ENCODE peak calls at places on chromosomes 4 and X, in nine cellular contexts. H, O, U, D, Y, B, A, R and N are unnamed samples. For H3K9me3, the result is how much of the 10 kb centered on the place peaks cover.

GRCh38 chrX:150767475-150768131 is 74.4 kb downstream of the MTMR1 start:
- DNase-seq in H (no peak), O (no peak), U (no peak), D (peak), Y (no peak), B (no peak), A (no peak), R (peak), N (no peak)

GRCh38 chrX:9135901-9136510 is 102.1 kb upstream of the FAM9B start:
- DNase-seq in H (no peak), O (no peak), U (no peak), D (peak), Y (no peak), B (no peak), A (no peak), R (no peak), N (peak)

GRCh38 chr4:150381671-150382427 is 200.1 kb upstream of the MAB21L2 start:
- DNase-seq in H (no peak), O (no peak), U (no peak), D (peak), Y (no peak), B (no peak), A (no peak), R (no peak), N (no peak)

GRCh38 chr4:6499241-6499605 is 26.8 kb upstream of the PPP2R2C start:
- DNase-seq in H (no peak), O (no peak), U (no peak), D (no peak), Y (no peak), B (no peak), A (no peak), R (peak), N (no peak)

GRCh38 chr4:74999714-75000309 is 66.9 kb downstream of the PARM1 start:
- DNase-seq in H (no peak), O (no peak), U (no peak), D (no peak), Y (no peak), B (no peak), A (no peak), R (no peak), N (no peak)

GRCh38 chrX:42385730-42386129 is 392.2 kb downstream of the PPP1R2C start:
- DNase-seq in H (no peak), O (no peak), U (no peak), D (no peak), Y (no peak), B (no peak), A (no peak), R (no peak), N (no peak)

GRCh38 chrX:57103489-57103888 is 17.9 kb downstream of the SPIN2B start:
- DNase-seq in H (no peak), O (no peak), U (no peak), D (no peak), Y (no peak), B (no peak), A (no peak), R (no peak), N (no peak)

GRCh38 chr4:144350706-144351105 is 210.2 kb upstream of the GYPA start:
- DNase-seq in H (no peak), O (no peak), U (no peak), D (peak), Y (peak), B (no peak), A (no peak), R (no peak), N (no peak)

GRCh38 chr4:189278559-189279165 is 662.0 kb upstream of the FRG1 start:
- DNase-seq in H (no peak), O (no peak), U (no peak), D (peak), Y (no peak), B (no peak), A (no peak), R (no peak), N (peak)

GRCh38 chr4:7252510-7253340 is 60.4 kb downstream of the SORCS2 start:
- DNase-seq in H (no peak), O (no peak), U (no peak), D (no peak), Y (no peak), B (no peak), A (no peak), R (no peak), N (no peak)

GRCh38 chr4:188691811-188692210 is 552.6 kb downstream of the TRIML1 start:
- DNase-seq in H (no peak), O (no peak), U (no peak), D (peak), Y (no peak), B (no peak), A (no peak), R (no peak), N (no peak)

GRCh38 chr4:153634737-153635353 is 49.2 kb upstream of the TLR2 start:
- DNase-seq in H (no peak), O (no peak), U (no peak), D (peak), Y (peak), B (no peak), A (no peak), R (peak), N (peak)

GRCh38 chrX:48540015-48540350 is 469 bp downstream of the TBC1D25 start:
- DNase-seq in H (no peak), O (no peak), U (peak), D (peak), Y (peak), B (peak), A (no peak), R (peak), N (peak)

GRCh38 chr4:30765022-30765421 is 44.9 kb downstream of the PCDH7 start:
- DNase-seq in H (no peak), O (no peak), U (no peak), D (no peak), Y (peak), B (no peak), A (no peak), R (no peak), N (peak)

GRCh38 chr4:73740353-73740778 is at the start of gene CXCL8:
- DNase-seq in H (no peak), O (peak), U (peak), D (peak), Y (peak), B (peak), A (peak), R (peak), N (peak)

GRCh38 chr4:73742776-73743175 is 2.4 kb downstream of the CXCL8 start:
- DNase-seq in H (no peak), O (no peak), U (no peak), D (no peak), Y (peak), B (no peak), A (no peak), R (no peak), N (no peak)

GRCh38 chr4:73743825-73744602 is 3.6 kb downstream of the CXCL8 start:
- DNase-seq in H (no peak), O (no peak), U (no peak), D (no peak), Y (peak), B (no peak), A (no peak), R (no peak), N (no peak)

DNA sequence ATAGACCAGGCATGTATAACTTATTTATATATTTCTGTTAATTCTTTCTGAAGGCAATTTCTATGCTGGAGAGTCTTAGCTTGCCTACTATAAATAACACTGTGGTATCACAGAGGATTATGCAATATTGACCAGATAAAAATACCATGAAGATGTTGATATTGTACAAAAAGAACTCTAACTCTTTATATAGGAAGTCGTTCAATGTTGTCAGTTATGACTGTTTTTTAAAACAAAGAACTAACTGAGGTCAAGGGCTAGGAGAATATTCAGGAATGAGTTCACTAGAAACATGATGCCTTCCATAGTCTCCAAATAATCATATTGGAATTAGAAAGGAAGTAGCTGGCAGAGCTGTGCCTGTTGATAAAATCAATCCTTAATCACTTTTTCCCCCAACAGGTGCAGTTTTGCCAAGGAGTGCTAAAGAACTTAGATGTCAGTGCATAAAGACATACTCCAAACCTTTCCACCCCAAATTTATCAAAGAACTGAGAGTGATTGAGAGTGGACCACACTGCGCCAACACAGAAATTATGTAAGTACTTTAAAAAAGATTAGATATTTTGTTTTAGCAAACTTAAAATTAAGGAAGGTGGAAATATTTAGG is 876 bp downstream of the CXCL8 start:
- DNase-seq in H (no peak), O (no peak), U (no peak), D (no peak), Y (peak), B (no peak), A (no peak), R (no peak), N (no peak)
- H3K4me3 ChIP-seq in H (no peak), O (no peak), U (no peak), D (no peak), Y (no peak), B (no peak), A (no peak), R (no peak), N (no peak)

GRCh38 chrX:72061091-72061490 is 70.6 kb downstream of the RTL5 start:
- DNase-seq in H (no peak), O (no peak), U (no peak), D (no peak), Y (peak), B (no peak), A (no peak), R (no peak), N (no peak)
- H3K9me3 ChIP-seq in H (under half), O (under half), U (under half), D (under half), Y (under half), B (under half), A (under half), R (under half), N (under half)

GRCh38 chrX:140509468-140510305 is 4.8 kb upstream of the SOX3 start:
- DNase-seq in H (no peak), O (no peak), U (no peak), D (no peak), Y (no peak), B (no peak), A (no peak), R (no peak), N (no peak)

GRCh38 chrX:140508958-140509357 is 4.1 kb upstream of the SOX3 start:
- DNase-seq in H (no peak), O (no peak), U (no peak), D (no peak), Y (no peak), B (no peak), A (no peak), R (no peak), N (no peak)

GRCh38 chrX:140507982-140508305 is 3.1 kb upstream of the SOX3 start:
- DNase-seq in H (no peak), O (no peak), U (no peak), D (no peak), Y (no peak), B (no peak), A (no peak), R (peak), N (peak)

GRCh38 chrX:140505421-140506337 is 810 bp upstream of the SOX3 start:
- DNase-seq in H (peak), O (no peak), U (no peak), D (no peak), Y (no peak), B (no peak), A (no peak), R (no peak), N (no peak)

DNA sequence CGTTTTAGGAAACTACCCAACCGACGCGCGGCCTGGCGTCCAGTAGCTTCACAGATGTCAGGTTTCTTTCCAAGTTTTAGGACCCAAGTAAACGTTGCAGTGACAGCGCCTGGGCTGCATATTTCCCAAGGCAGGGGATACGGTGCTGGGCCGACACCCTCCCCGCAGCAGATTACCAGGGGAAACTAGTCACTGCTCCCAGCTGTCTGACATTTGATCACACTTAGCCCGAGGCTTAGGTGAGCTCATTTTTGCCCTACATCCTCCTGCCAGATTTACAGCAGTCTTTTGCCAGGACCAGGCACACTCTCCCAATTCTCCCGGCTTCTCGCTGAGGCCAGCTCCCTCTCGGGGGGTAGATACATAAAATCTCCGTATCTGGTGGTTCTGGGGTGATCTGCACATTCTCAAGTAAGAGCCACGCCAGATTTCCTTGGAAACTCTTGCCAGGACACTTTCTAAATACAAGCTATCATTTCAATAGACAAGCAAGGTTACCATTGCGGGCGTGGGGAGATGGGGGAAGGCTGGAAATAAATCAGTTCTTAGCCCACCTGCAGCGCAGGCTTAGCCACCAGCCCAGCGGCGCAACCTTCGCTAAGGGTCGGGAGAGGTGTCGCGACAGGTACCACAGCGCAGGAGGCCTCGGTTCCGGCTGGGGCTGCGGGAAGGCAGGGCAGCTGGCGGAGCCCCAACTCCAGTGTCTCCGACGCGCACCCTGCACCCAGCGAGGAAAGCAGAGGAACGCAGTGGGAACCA is 2.5 kb upstream of the SOX3 start:
- DNase-seq in H (no peak), O (no peak), U (no peak), D (no peak), Y (no peak), B (no peak), A (no peak), R (no peak), N (no peak)
- H3K4me3 ChIP-seq in H (no peak), O (no peak), U (no peak), D (no peak), Y (no peak), B (no peak), A (no peak), R (no peak), N (peak)

GRCh38 chrX:66016905-66017658 is 22.8 kb downstream of the VSIG4 start:
- DNase-seq in H (no peak), O (no peak), U (no peak), D (no peak), Y (no peak), B (no peak), A (no peak), R (no peak), N (no peak)
- H3K9me3 ChIP-seq in H (under half), O (under half), U (under half), D (under half), Y (under half), B (under half), A (under half), R (under half), N (under half)

GRCh38 chrX:338281-338835 is 19.8 kb upstream of the GTPBP6 start:
- DNase-seq in H (peak), O (no peak), U (no peak), D (no peak), Y (no peak), B (no peak), A (no peak), R (no peak), N (no peak)
- H3K4me3 ChIP-seq in H (no peak), O (no peak), U (no peak), D (no peak), Y (no peak), B (no peak), A (no peak), R (no peak), N (no peak)